ENCODE peak calls at places on chromosomes 6 and 20, in eight cellular contexts. N is psoas muscle, C is AG09309, J is adrenal gland, R is transverse colon, D is BE2C, B is brain microvascular endothelial cell, T is BJ. Y is an unnamed sample.

GRCh38 chr6:73636048-73636447 is 17.7 kb downstream of the SLC17A5 start:
- DNase-seq in N (no peak), C (no peak), J (no peak), R (no peak), D (no peak), B (no peak), T (no peak), Y (no peak)

GRCh38 chr6:139373154-139373927 is 1.1 kb downstream of the CITED2 start:
- DNase-seq in N (peak; percentile 89), C (no peak), J (peak; percentile 65), R (peak; percentile 74), D (peak; percentile 76), B (peak; percentile 37), T (no peak), Y (peak; percentile 53)

GRCh38 chr20:49724637-49725606 is 11.2 kb upstream of the B4GALT5 start:
- DNase-seq in N (peak; percentile 69), C (peak; percentile 18), J (peak; percentile 67), R (no peak), D (no peak), B (no peak), T (no peak), Y (no peak)

GRCh38 chr6:128601060-128601459 is 80.7 kb upstream of the PTPRK start:
- DNase-seq in N (no peak), C (no peak), J (no peak), R (no peak), D (no peak), B (peak; percentile 63), T (no peak), Y (peak; percentile 69)

GRCh38 chr6:87824813-87825475 is 122.9 kb upstream of the AKIRIN2 start:
- DNase-seq in N (no peak), C (no peak), J (no peak), R (no peak), D (no peak), B (no peak), T (no peak), Y (no peak)

GRCh38 chr6:158029668-158030230 is 48.1 kb downstream of the SYNJ2 start:
- DNase-seq in N (no peak), C (no peak), J (no peak), R (no peak), D (no peak), B (no peak), T (no peak), Y (no peak)

GRCh38 chr6:1856381-1856780 is 246.7 kb downstream of the FOXC1 start:
- DNase-seq in N (no peak), C (peak; percentile 45), J (peak; percentile 42), R (peak; percentile 71), D (peak; percentile 75), B (peak; percentile 27), T (peak; percentile 12), Y (peak; percentile 72)

GRCh38 chr6:111614833-111615582 is 9.3 kb upstream of the TRAF3IP2 start:
- DNase-seq in N (no peak), C (no peak), J (no peak), R (peak; percentile 78), D (peak; percentile 82), B (no peak), T (no peak), Y (no peak)

GRCh38 chr6:147287869-147288271 is 83.7 kb downstream of the STXBP5 start:
- DNase-seq in N (no peak), C (peak; percentile 11), J (peak; percentile 61), R (no peak), D (no peak), B (peak; percentile 42), T (no peak), Y (peak; percentile 55)

GRCh38 chr6:99434702-99435530 is 9.8 kb upstream of the PNISR start:
- DNase-seq in N (no peak), C (no peak), J (no peak), R (no peak), D (no peak), B (no peak), T (no peak), Y (peak; percentile 54)

GRCh38 chr20:20487811-20488210 is 119.9 kb downstream of the INSM1 start:
- DNase-seq in N (no peak), C (peak; percentile 20), J (no peak), R (no peak), D (no peak), B (no peak), T (peak; percentile 15), Y (peak; percentile 68)

GRCh38 chr6:144262470-144263369 is 22.4 kb upstream of the UTRN start:
- DNase-seq in N (no peak), C (no peak), J (no peak), R (peak; percentile 24), D (no peak), B (no peak), T (no peak), Y (no peak)

GRCh38 chr20:41738584-41739193 is 120.5 kb upstream of the CHD6 start:
- DNase-seq in N (peak; percentile 63), C (no peak), J (peak; percentile 65), R (peak; percentile 35), D (peak; percentile 62), B (peak; percentile 47), T (no peak), Y (peak; percentile 44)

GRCh38 chr6:106694343-106694742 is 65.0 kb downstream of the QRSL1 start:
- DNase-seq in N (no peak), C (no peak), J (no peak), R (no peak), D (no peak), B (no peak), T (no peak), Y (no peak)

GRCh38 chr6:127186889-127187288 is 68.4 kb downstream of the RSPO3 start:
- DNase-seq in N (peak; percentile 86), C (no peak), J (peak; percentile 58), R (peak; percentile 53), D (peak; percentile 84), B (no peak), T (no peak), Y (no peak)

GRCh38 chr20:52230406-52230805 is 38.8 kb upstream of the ZFP64 start:
- DNase-seq in N (no peak), C (peak; percentile 21), J (no peak), R (no peak), D (no peak), B (peak; percentile 8), T (no peak), Y (peak; percentile 8)

GRCh38 chr6:32522302-32523047 is 7.6 kb downstream of the HLA-DRB5 start:
- DNase-seq in N (no peak), C (no peak), J (no peak), R (no peak), D (no peak), B (no peak), T (no peak), Y (no peak)

GRCh38 chr6:63245420-63245819 is 34.2 kb downstream of the FKBP1C start:
- DNase-seq in N (no peak), C (no peak), J (no peak), R (no peak), D (no peak), B (no peak), T (no peak), Y (no peak)

GRCh38 chr6:63249875-63250482 is 38.7 kb downstream of the FKBP1C start:
- DNase-seq in N (no peak), C (no peak), J (no peak), R (no peak), D (no peak), B (no peak), T (no peak), Y (no peak)

GRCh38 chr6:63245908-63246307 is 34.6 kb downstream of the FKBP1C start:
- DNase-seq in N (no peak), C (no peak), J (no peak), R (no peak), D (no peak), B (no peak), T (no peak), Y (no peak)
- H3K4me3 ChIP-seq in N (no peak overlapping the region), C (no peak overlapping the region), J (no peak overlapping the region), R (no peak overlapping the region), D (no peak overlapping the region), B (no peak overlapping the region), T (no peak overlapping the region), Y (no peak overlapping the region)

GRCh38 chr6:68874747-68875146 is 239.7 kb downstream of the ADGRB3 start:
- DNase-seq in N (no peak), C (no peak), J (no peak), R (no peak), D (no peak), B (no peak), T (no peak), Y (no peak)

GRCh38 chr6:68880050-68880449 is 245.0 kb downstream of the ADGRB3 start:
- DNase-seq in N (no peak), C (no peak), J (no peak), R (no peak), D (peak; percentile 44), B (no peak), T (no peak), Y (no peak)

GRCh38 chr6:68873236-68873635 is 238.2 kb downstream of the ADGRB3 start:
- DNase-seq in N (no peak), C (no peak), J (no peak), R (no peak), D (no peak), B (no peak), T (no peak), Y (no peak)

GRCh38 chr6:68875403-68875802 is 240.3 kb downstream of the ADGRB3 start:
- DNase-seq in N (no peak), C (no peak), J (no peak), R (no peak), D (no peak), B (no peak), T (no peak), Y (no peak)

GRCh38 chr6:68876792-68877493 is 241.9 kb downstream of the ADGRB3 start:
- DNase-seq in N (no peak), C (no peak), J (no peak), R (no peak), D (no peak), B (no peak), T (no peak), Y (peak; percentile 40)
- TF ChIP-seq CTCF in N (peak; percentile 36), C (no peak), J (peak; percentile 45), R (no peak), D (peak; percentile 37), B (no peak), T (peak; percentile 21), Y (peak; percentile 37)

GRCh38 chr6:90003941-90004340 is 109.7 kb downstream of the GJA10 start:
- DNase-seq in N (no peak), C (peak; percentile 44), J (no peak), R (no peak), D (no peak), B (no peak), T (no peak), Y (peak; percentile 55)
- H3K4me3 ChIP-seq in N (no peak overlapping the region), C (no peak overlapping the region), J (no peak overlapping the region), R (no peak overlapping the region), D (no peak overlapping the region), B (no peak overlapping the region), T (no peak overlapping the region), Y (no peak overlapping the region)

GRCh38 chr6:3428247-3428646 is 28.6 kb downstream of the SLC22A23 start:
- DNase-seq in N (no peak), C (no peak), J (no peak), R (no peak), D (no peak), B (no peak), T (no peak), Y (no peak)

GRCh38 chr6:3431994-3432393 is 24.9 kb downstream of the SLC22A23 start:
- DNase-seq in N (no peak), C (no peak), J (no peak), R (no peak), D (no peak), B (no peak), T (no peak), Y (no peak)

GRCh38 chr6:3432416-3432815 is 24.4 kb downstream of the SLC22A23 start:
- DNase-seq in N (no peak), C (no peak), J (no peak), R (no peak), D (no peak), B (no peak), T (no peak), Y (no peak)

GRCh38 chr6:3428700-3429099 is 28.1 kb downstream of the SLC22A23 start:
- DNase-seq in N (no peak), C (no peak), J (no peak), R (no peak), D (no peak), B (no peak), T (no peak), Y (no peak)

GRCh38 chr6:3433005-3433404 is 23.8 kb downstream of the SLC22A23 start:
- DNase-seq in N (no peak), C (no peak), J (no peak), R (no peak), D (no peak), B (no peak), T (no peak), Y (no peak)
- TF ChIP-seq CTCF in N (no peak), C (no peak), J (no peak), R (no peak), D (no peak), B (no peak), T (no peak), Y (no peak)

Y was measured in astrocyte of the spinal cord.